ENCODE peak calls at places on chromosomes 13 and 19, in ten cellular contexts. One of them, this sample, is unnamed.

GRCh38 chr19:15636026-15636425 is 4.7 kb upstream of the CYP4F3 start:
- DNase-seq in tibial nerve: no peak
- DNase-seq in HepG2: no peak
- DNase-seq in IMR-90: no peak
- DNase-seq in heart left ventricle: no peak
- DNase-seq in testis: no peak
- DNase-seq in esophagus squamous epithelium: no peak
- DNase-seq in A549: no peak
- DNase-seq in adrenal gland: no peak
- DNase-seq in Peyer's patch: no peak
- DNase-seq in this sample: no peak

GRCh38 chr19:51107406-51108065 is 673 bp downstream of the CTU1 start:
- DNase-seq in heart left ventricle: no peak
- DNase-seq in testis: peak; percentile 35
- DNase-seq in A549: no peak
- DNase-seq in IMR-90: peak; percentile 20
- DNase-seq in Peyer's patch: no peak
- DNase-seq in adrenal gland: peak; percentile 39
- DNase-seq in tibial nerve: no peak
- DNase-seq in esophagus squamous epithelium: no peak
- DNase-seq in HepG2: peak; percentile 37
- DNase-seq in this sample: peak; percentile 89

GRCh38 chr13:108322206-108322824 is 52.8 kb downstream of the TNFSF13B start:
- DNase-seq in esophagus squamous epithelium: no peak
- DNase-seq in Peyer's patch: no peak
- DNase-seq in HepG2: peak; percentile 23
- DNase-seq in tibial nerve: no peak
- DNase-seq in testis: no peak
- DNase-seq in heart left ventricle: no peak
- DNase-seq in A549: peak; percentile 27
- DNase-seq in IMR-90: peak; percentile 52
- DNase-seq in adrenal gland: no peak
- DNase-seq in this sample: no peak

GRCh38 chr13:49995535-49996165 is 1.2 kb upstream of the TRIM13 start:
- DNase-seq in adrenal gland: peak; percentile 10
- DNase-seq in esophagus squamous epithelium: no peak
- DNase-seq in A549: no peak
- DNase-seq in testis: no peak
- DNase-seq in Peyer's patch: no peak
- DNase-seq in heart left ventricle: no peak
- DNase-seq in IMR-90: no peak
- DNase-seq in HepG2: no peak
- DNase-seq in tibial nerve: no peak
- DNase-seq in this sample: no peak

GRCh38 chr13:67204731-67205130 is 25.4 kb downstream of the PCDH9 start:
- DNase-seq in IMR-90: no peak
- DNase-seq in Peyer's patch: no peak
- DNase-seq in heart left ventricle: no peak
- DNase-seq in adrenal gland: no peak
- DNase-seq in HepG2: no peak
- DNase-seq in A549: no peak
- DNase-seq in esophagus squamous epithelium: no peak
- DNase-seq in testis: no peak
- DNase-seq in tibial nerve: no peak
- DNase-seq in this sample: no peak

GRCh38 chr19:2973229-2973628 is 4.1 kb upstream of the TLE6 start:
- DNase-seq in esophagus squamous epithelium: no peak
- DNase-seq in Peyer's patch: no peak
- DNase-seq in adrenal gland: no peak
- DNase-seq in heart left ventricle: no peak
- DNase-seq in tibial nerve: no peak
- DNase-seq in A549: no peak
- DNase-seq in testis: peak; percentile 71
- DNase-seq in HepG2: no peak
- DNase-seq in IMR-90: no peak
- DNase-seq in this sample: peak; percentile 56

GRCh38 chr13:27082325-27082724 is 89.3 kb downstream of the USP12 start:
- DNase-seq in Peyer's patch: no peak
- DNase-seq in esophagus squamous epithelium: no peak
- DNase-seq in tibial nerve: no peak
- DNase-seq in testis: no peak
- DNase-seq in HepG2: no peak
- DNase-seq in adrenal gland: no peak
- DNase-seq in heart left ventricle: no peak
- DNase-seq in IMR-90: no peak
- DNase-seq in A549: no peak
- DNase-seq in this sample: no peak

GRCh38 chr13:44305845-44306244 is 67.8 kb upstream of the SERP2 start:
- DNase-seq in Peyer's patch: no peak
- DNase-seq in esophagus squamous epithelium: no peak
- DNase-seq in A549: no peak
- DNase-seq in HepG2: no peak
- DNase-seq in heart left ventricle: no peak
- DNase-seq in adrenal gland: no peak
- DNase-seq in tibial nerve: no peak
- DNase-seq in IMR-90: peak; percentile 67
- DNase-seq in testis: no peak
- DNase-seq in this sample: no peak

GRCh38 chr19:39557791-39558622 is 18.0 kb upstream of the EID2 start:
- DNase-seq in Peyer's patch: no peak
- DNase-seq in IMR-90: peak; percentile 11
- DNase-seq in A549: no peak
- DNase-seq in tibial nerve: no peak
- DNase-seq in heart left ventricle: no peak
- DNase-seq in adrenal gland: no peak
- DNase-seq in HepG2: peak; percentile 58
- DNase-seq in esophagus squamous epithelium: no peak
- DNase-seq in testis: no peak
- DNase-seq in this sample: no peak

GRCh38 chr19:18967358-18968146 is 26.5 kb upstream of the HOMER3 start:
- DNase-seq in tibial nerve: peak; percentile 23
- DNase-seq in HepG2: no peak
- DNase-seq in esophagus squamous epithelium: peak; percentile 14
- DNase-seq in testis: peak; percentile 42
- DNase-seq in IMR-90: peak; percentile 32
- DNase-seq in A549: peak; percentile 16
- DNase-seq in adrenal gland: peak; percentile 80
- DNase-seq in Peyer's patch: peak; percentile 67
- DNase-seq in heart left ventricle: peak; percentile 66
- DNase-seq in this sample: peak; percentile 96

GRCh38 chr19:17309962-17310461 is 649 bp downstream of the DDA1 start:
- DNase-seq in IMR-90: no peak
- DNase-seq in A549: no peak
- DNase-seq in esophagus squamous epithelium: no peak
- DNase-seq in adrenal gland: peak; percentile 33
- DNase-seq in tibial nerve: no peak
- DNase-seq in Peyer's patch: no peak
- DNase-seq in HepG2: no peak
- DNase-seq in heart left ventricle: no peak
- DNase-seq in testis: no peak
- DNase-seq in this sample: no peak

DNA sequence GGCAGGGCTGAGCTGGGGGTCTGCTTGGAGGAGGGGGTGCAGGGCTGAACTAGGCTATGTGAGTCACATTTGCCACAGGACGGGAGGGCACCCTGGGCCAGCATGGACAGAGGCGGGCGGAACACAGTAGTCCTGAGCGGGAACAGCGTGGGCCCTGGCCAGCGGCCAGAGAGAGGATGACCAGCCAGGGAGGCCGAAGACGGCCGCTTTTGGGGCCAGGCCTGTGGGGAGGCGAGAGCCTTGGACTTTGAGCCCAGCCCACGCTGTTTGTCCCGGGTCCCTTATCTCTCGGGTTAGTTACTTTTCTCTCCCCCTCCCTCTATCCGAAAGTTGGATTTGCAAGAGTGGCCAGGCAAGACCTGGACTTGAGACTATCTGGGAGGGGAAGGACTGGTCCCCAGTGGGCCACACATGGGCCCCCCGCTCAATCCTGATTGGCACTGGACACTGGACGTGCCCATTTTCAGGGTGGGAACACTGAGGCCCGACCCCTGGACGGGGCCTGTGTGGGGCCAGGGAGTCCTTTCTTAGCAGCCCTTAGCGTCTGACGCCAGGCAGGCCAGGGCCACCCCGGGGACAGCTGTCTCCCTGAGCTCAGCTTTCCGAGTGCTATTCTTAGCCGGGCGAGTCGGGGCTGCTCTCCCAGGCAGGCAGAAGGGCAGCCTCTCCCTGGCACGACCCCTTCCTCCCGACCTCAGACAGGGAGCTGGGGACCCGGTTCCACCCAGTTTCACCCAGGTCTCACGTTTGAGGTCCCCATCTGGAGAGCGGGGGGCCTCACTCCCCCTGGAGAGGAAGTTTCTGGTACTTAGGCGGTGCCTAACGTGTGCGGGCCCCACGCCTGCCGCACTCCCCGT is 833 bp downstream of the GAMT start:
- DNase-seq in IMR-90: no peak
- DNase-seq in esophagus squamous epithelium: no peak
- DNase-seq in heart left ventricle: peak; percentile 71
- DNase-seq in Peyer's patch: no peak
- DNase-seq in adrenal gland: peak; percentile 69
- DNase-seq in HepG2: peak; percentile 96
- DNase-seq in tibial nerve: no peak
- DNase-seq in testis: peak; percentile 93
- DNase-seq in A549: peak; percentile 42
- DNase-seq in this sample: no peak
- TF ChIP-seq POLR2A in IMR-90: no peak
- TF ChIP-seq POLR2A in esophagus squamous epithelium: no peak
- TF ChIP-seq POLR2A in heart left ventricle: no peak
- TF ChIP-seq POLR2A in Peyer's patch: no peak
- TF ChIP-seq POLR2A in adrenal gland: peak; percentile 44
- TF ChIP-seq POLR2A in HepG2: peak; percentile 58
- TF ChIP-seq POLR2A in tibial nerve: no peak
- TF ChIP-seq POLR2A in testis: no peak
- TF ChIP-seq POLR2A in A549: peak; percentile 14
- TF ChIP-seq POLR2A in this sample: no peak

GRCh38 chr13:99027661-99028425 is 50.0 kb upstream of the DOCK9 start:
- DNase-seq in Peyer's patch: no peak
- DNase-seq in adrenal gland: no peak
- DNase-seq in IMR-90: no peak
- DNase-seq in HepG2: no peak
- DNase-seq in tibial nerve: no peak
- DNase-seq in testis: no peak
- DNase-seq in esophagus squamous epithelium: no peak
- DNase-seq in heart left ventricle: no peak
- DNase-seq in A549: no peak
- DNase-seq in this sample: no peak

GRCh38 chr13:99029576-99029975 is 51.7 kb upstream of the DOCK9 start:
- DNase-seq in A549: no peak
- DNase-seq in IMR-90: no peak
- DNase-seq in tibial nerve: no peak
- DNase-seq in Peyer's patch: no peak
- DNase-seq in heart left ventricle: no peak
- DNase-seq in testis: no peak
- DNase-seq in HepG2: no peak
- DNase-seq in esophagus squamous epithelium: no peak
- DNase-seq in adrenal gland: no peak
- DNase-seq in this sample: no peak

GRCh38 chr13:99027260-99027659 is 49.4 kb upstream of the DOCK9 start:
- DNase-seq in tibial nerve: no peak
- DNase-seq in IMR-90: no peak
- DNase-seq in Peyer's patch: no peak
- DNase-seq in adrenal gland: no peak
- DNase-seq in A549: no peak
- DNase-seq in HepG2: no peak
- DNase-seq in heart left ventricle: no peak
- DNase-seq in testis: no peak
- DNase-seq in esophagus squamous epithelium: no peak
- DNase-seq in this sample: no peak

GRCh38 chr13:99031725-99032298 is 53.9 kb upstream of the DOCK9 start:
- DNase-seq in testis: no peak
- DNase-seq in A549: no peak
- DNase-seq in tibial nerve: no peak
- DNase-seq in esophagus squamous epithelium: no peak
- DNase-seq in Peyer's patch: peak; percentile 61
- DNase-seq in IMR-90: no peak
- DNase-seq in heart left ventricle: no peak
- DNase-seq in HepG2: no peak
- DNase-seq in adrenal gland: no peak
- DNase-seq in this sample: no peak

DNA sequence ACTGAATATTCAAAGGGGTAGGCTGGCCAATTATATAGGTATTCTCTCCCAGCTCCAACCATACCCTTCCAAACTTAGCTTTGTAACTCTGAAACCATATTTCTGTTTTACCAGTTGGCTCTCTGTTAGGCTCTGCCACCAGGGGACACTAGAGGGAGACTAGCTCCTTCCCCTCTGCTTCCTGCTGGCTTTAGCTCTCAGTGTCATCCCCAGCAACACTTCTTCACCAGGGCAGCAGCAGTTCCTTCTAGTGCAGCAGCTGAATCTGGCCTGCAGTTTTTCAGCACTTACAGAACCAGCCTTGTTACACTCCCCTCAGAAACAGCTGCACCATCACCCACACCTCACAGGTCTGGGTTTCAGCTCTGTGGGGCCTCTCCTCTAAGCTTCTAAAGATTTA is 51.0 kb upstream of the DOCK9 start:
- DNase-seq in HepG2: no peak
- DNase-seq in Peyer's patch: no peak
- DNase-seq in A549: peak; percentile 12
- DNase-seq in testis: no peak
- DNase-seq in tibial nerve: no peak
- DNase-seq in adrenal gland: no peak
- DNase-seq in heart left ventricle: no peak
- DNase-seq in esophagus squamous epithelium: no peak
- DNase-seq in IMR-90: no peak
- DNase-seq in this sample: no peak
- TF ChIP-seq CTCF in HepG2: peak; percentile 44
- TF ChIP-seq CTCF in Peyer's patch: peak; percentile 39
- TF ChIP-seq CTCF in A549: no peak
- TF ChIP-seq CTCF in testis: no peak
- TF ChIP-seq CTCF in tibial nerve: no peak
- TF ChIP-seq CTCF in adrenal gland: peak; percentile 24
- TF ChIP-seq CTCF in heart left ventricle: no peak
- TF ChIP-seq CTCF in esophagus squamous epithelium: peak; percentile 14
- TF ChIP-seq CTCF in IMR-90: no peak
- TF ChIP-seq CTCF in this sample: no peak

DNA sequence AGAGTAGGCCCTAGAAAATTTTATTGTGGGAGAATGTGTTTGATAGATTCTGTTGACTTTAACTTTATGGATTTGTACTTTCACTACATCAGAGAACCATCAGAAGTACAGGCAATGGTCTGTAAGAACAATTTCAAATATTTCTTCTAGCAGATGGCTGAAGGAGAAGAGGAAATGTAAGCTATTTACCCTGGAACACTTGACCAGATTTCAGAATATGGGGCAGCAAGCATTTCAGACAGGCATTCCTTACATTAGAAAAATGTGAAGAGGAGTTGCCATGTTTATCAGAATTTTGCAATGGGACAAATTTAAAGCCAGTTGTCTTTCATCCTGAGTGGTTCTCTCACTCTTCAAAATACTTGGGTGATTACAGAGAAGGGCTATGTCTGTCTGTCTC is 7.5 kb downstream of the FRY start:
- DNase-seq in A549: no peak
- DNase-seq in testis: no peak
- DNase-seq in esophagus squamous epithelium: no peak
- DNase-seq in adrenal gland: no peak
- DNase-seq in tibial nerve: no peak
- DNase-seq in Peyer's patch: no peak
- DNase-seq in HepG2: no peak
- DNase-seq in IMR-90: peak; percentile 13
- DNase-seq in heart left ventricle: no peak
- DNase-seq in this sample: no peak
- H3K4me3 ChIP-seq in A549: no peak overlapping the region
- H3K4me3 ChIP-seq in testis: no peak overlapping the region
- H3K4me3 ChIP-seq in esophagus squamous epithelium: no peak overlapping the region
- H3K4me3 ChIP-seq in adrenal gland: no peak overlapping the region
- H3K4me3 ChIP-seq in tibial nerve: no peak overlapping the region
- H3K4me3 ChIP-seq in Peyer's patch: no peak overlapping the region
- H3K4me3 ChIP-seq in HepG2: no peak overlapping the region
- H3K4me3 ChIP-seq in IMR-90: no peak overlapping the region
- H3K4me3 ChIP-seq in heart left ventricle: no peak overlapping the region
- H3K4me3 ChIP-seq in this sample: no peak overlapping the region

GRCh38 chr19:47047931-47048399 is 459 bp downstream of the TMEM160 start:
- DNase-seq in testis: peak; percentile 95
- DNase-seq in A549: peak; percentile 94
- DNase-seq in IMR-90: peak; percentile 91
- DNase-seq in tibial nerve: peak; percentile 76
- DNase-seq in adrenal gland: peak; percentile 91
- DNase-seq in Peyer's patch: peak; percentile 87
- DNase-seq in esophagus squamous epithelium: peak; percentile 31
- DNase-seq in HepG2: peak; percentile 93
- DNase-seq in heart left ventricle: peak; percentile 87
- DNase-seq in this sample: peak; percentile 80
- TF ChIP-seq POLR2A in testis: no peak
- TF ChIP-seq POLR2A in A549: peak; percentile 68
- TF ChIP-seq POLR2A in IMR-90: no peak
- TF ChIP-seq POLR2A in tibial nerve: no peak
- TF ChIP-seq POLR2A in adrenal gland: peak; percentile 52
- TF ChIP-seq POLR2A in Peyer's patch: peak; percentile 3
- TF ChIP-seq POLR2A in esophagus squamous epithelium: no peak
- TF ChIP-seq POLR2A in HepG2: peak; percentile 86
- TF ChIP-seq POLR2A in heart left ventricle: no peak
- TF ChIP-seq POLR2A in this sample: no peak